ENCODE peak calls at places on chromosomes 7 and 10, in four cellular contexts. U, F, P and N are unnamed samples.

GRCh38 chr7:82506702-82507101 is 63.1 kb upstream of the CACNA2D1 start:
- DNase-seq in P (peak), F (peak), U (peak), N (peak)

GRCh38 chr10:69677914-69678654 is 48.0 kb downstream of the FAM241B start:
- DNase-seq in F (no peak), P (no peak), U (no peak), N (no peak)

GRCh38 chr10:94183666-94184264 is 179.0 kb downstream of the NOC3L start:
- DNase-seq in F (no peak), U (peak), P (no peak), N (peak)

GRCh38 chr10:11153766-11154165 is 136.1 kb downstream of the CELF2 start:
- DNase-seq in U (no peak), P (no peak), F (no peak), N (no peak)

GRCh38 chr10:80275135-80275498 is 14.3 kb downstream of the MAT1A start:
- DNase-seq in P (no peak), F (no peak), U (no peak), N (no peak)

GRCh38 chr7:191105-192034 is 1.0 kb upstream of the FAM20C start:
- DNase-seq in F (peak), P (no peak), U (peak), N (no peak)

GRCh38 chr7:155930061-155930460 is 117.8 kb upstream of the SHH start:
- DNase-seq in U (no peak), P (no peak), F (no peak), N (no peak)

GRCh38 chr10:89427629-89428028 is 13.3 kb downstream of the IFIT5 start:
- DNase-seq in U (peak), F (no peak), P (no peak), N (no peak)

GRCh38 chr10:116417821-116418220 is 9.8 kb upstream of the PNLIPRP3 start:
- DNase-seq in F (no peak), P (no peak), U (no peak), N (no peak)

GRCh38 chr7:801940-802364 is 30.3 kb upstream of the SUN1 start:
- DNase-seq in U (no peak), F (peak), P (peak), N (no peak)

GRCh38 chr7:112232212-112232978 is 25.9 kb downstream of the ZNF277 start:
- DNase-seq in F (no peak), U (no peak), P (no peak), N (no peak)

GRCh38 chr7:37145682-37146081 is 303.0 kb downstream of the ELMO1 start:
- DNase-seq in U (no peak), P (no peak), F (no peak), N (no peak)

GRCh38 chr10:74652664-74653063 is 173.7 kb upstream of the KAT6B start:
- DNase-seq in P (no peak), F (no peak), U (no peak), N (no peak)

GRCh38 chr10:89838002-89838615 is 136.7 kb downstream of the KIF20B start:
- DNase-seq in F (no peak), P (no peak), U (peak), N (no peak)

GRCh38 chr7:77746164-77746823 is 50.0 kb downstream of the RSBN1L start:
- DNase-seq in P (no peak), F (no peak), U (no peak), N (no peak)

GRCh38 chr10:20302033-20302432 is 485.8 kb downstream of the PLXDC2 start:
- DNase-seq in U (no peak), P (no peak), F (no peak), N (no peak)

GRCh38 chr7:31079126-31079918 is 27.2 kb downstream of the ADCYAP1R1 start:
- DNase-seq in P (no peak), F (no peak), U (no peak), N (no peak)

GRCh38 chr7:67890316-67890715 is 893.7 kb downstream of the TYW1 start:
- DNase-seq in P (no peak), F (no peak), U (no peak), N (no peak)

GRCh38 chr10:122130474-122131110 is 140.5 kb upstream of the BTBD16 start:
- DNase-seq in F (no peak), U (peak), P (no peak), N (no peak)
- H3K27ac ChIP-seq in F (no peak), U (no peak), P (no peak), N (no peak)

GRCh38 chr7:24885716-24886115 is 94.3 kb downstream of the OSBPL3 start:
- DNase-seq in U (no peak), P (no peak), F (no peak), N (no peak)

GRCh38 chr7:24884401-24884800 is 95.6 kb downstream of the OSBPL3 start:
- DNase-seq in F (no peak), P (no peak), U (no peak), N (no peak)

GRCh38 chr7:24882989-24883631 is 96.9 kb downstream of the OSBPL3 start:
- DNase-seq in U (peak), P (no peak), F (no peak), N (peak)

GRCh38 chr7:24883632-24884013 is 96.4 kb downstream of the OSBPL3 start:
- DNase-seq in U (no peak), F (no peak), P (no peak), N (no peak)

GRCh38 chr7:24885305-24885704 is 94.7 kb downstream of the OSBPL3 start:
- DNase-seq in U (no peak), P (no peak), F (no peak), N (no peak)
- H3K27ac ChIP-seq in U (no peak), P (no peak), F (no peak), N (no peak)

GRCh38 chr7:43629857-43630256 is 46.9 kb downstream of the STK17A start:
- DNase-seq in F (no peak), U (no peak), P (no peak), N (no peak)

GRCh38 chr7:43626695-43627094 is 43.8 kb downstream of the STK17A start:
- DNase-seq in P (no peak), F (no peak), U (no peak), N (no peak)

GRCh38 chr7:43625453-43625852 is 42.5 kb downstream of the STK17A start:
- DNase-seq in F (no peak), P (no peak), U (no peak), N (no peak)

GRCh38 chr7:43628431-43628830 is 45.5 kb downstream of the STK17A start:
- DNase-seq in P (no peak), F (no peak), U (no peak), N (no peak)

GRCh38 chr7:43625977-43626376 is 43.1 kb downstream of the STK17A start:
- DNase-seq in F (no peak), P (no peak), U (no peak), N (no peak)
- H3K27ac ChIP-seq in F (no peak), P (no peak), U (no peak), N (peak)

GRCh38 chr10:35218339-35218955 is 91.8 kb downstream of the CREM start:
- DNase-seq in P (peak), U (peak), F (peak), N (no peak)
- H3K27ac ChIP-seq in P (peak), U (no peak), F (no peak), N (no peak)

GRCh38 chr7:4703532-4703931 is 21.4 kb downstream of the FOXK1 start:
- DNase-seq in F (no peak), P (no peak), U (no peak), N (no peak)
- H3K27ac ChIP-seq in F (no peak), P (no peak), U (no peak), N (no peak)

GRCh38 chr7:26862806-26863205 is 1.6 kb downstream of the SKAP2 start:
- DNase-seq in U (peak), P (no peak), F (no peak), N (no peak)
- H3K27ac ChIP-seq in U (no peak), P (peak), F (no peak), N (peak)

GRCh38 chr10:71782221-71782916 is 9.0 kb upstream of the VSIR start:
- DNase-seq in F (no peak), U (no peak), P (no peak), N (no peak)
- H3K27ac ChIP-seq in F (no peak), U (no peak), P (no peak), N (no peak)

DNA sequence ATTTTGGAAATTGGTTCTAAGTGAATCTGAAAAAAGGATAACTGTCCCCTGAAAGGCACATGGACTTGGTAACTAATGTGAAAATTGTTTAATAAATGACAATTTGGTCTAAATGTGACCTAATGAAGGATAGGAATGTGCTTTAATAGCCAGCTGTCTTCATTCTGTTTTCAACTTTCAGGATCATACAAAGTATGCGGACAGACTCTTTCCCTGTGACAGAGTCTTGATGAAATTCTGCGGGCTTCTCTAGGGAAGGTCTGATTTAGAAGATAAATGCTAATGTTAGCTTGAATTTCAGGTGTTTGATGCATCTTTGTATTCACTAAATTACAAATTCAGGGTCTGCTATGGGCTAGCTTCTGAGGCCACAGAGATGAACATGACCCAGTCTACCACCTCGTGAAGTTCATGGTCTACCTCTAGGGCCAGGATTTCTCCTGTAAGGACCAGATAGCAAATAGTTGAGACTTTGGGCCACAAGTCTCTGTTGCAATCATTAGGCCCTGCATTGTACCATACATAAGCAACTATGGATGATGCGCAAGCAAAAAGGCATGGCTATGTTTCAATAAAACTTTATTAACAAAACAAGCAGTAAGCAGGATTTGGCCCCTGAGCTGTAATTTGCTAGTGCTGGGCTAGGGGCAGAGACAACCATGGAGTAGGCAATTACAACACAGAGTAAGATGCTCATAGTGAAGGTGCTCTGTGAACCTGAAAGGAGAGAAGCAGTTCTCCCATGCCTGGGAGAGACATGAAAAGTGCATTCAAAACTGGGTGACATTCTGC is 368.6 kb downstream of the INHBA start:
- DNase-seq in U (no peak), P (no peak), F (no peak), N (no peak)
- H3K27ac ChIP-seq in U (no peak), P (no peak), F (no peak), N (no peak)

DNA sequence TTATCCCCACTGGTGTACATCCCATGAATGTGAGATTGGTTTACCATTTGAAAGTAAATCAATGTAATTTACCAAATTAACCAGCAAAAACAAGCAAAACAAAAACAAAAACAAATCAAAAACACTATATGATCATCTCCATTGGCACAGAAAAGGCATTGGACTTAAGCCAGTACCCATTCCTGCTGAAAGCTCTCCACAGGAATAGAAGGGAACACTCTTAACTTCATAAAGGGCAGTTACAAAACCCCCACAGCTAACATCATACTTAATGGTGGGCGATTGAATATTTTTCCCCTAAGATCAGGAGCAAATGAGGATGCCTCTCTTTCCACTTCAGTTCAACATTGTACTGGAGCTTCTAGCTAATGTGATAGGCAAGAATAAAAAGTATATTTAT is 34.1 kb downstream of the PRKG1 start:
- DNase-seq in F (no peak), U (no peak), P (no peak), N (no peak)
- H3K27ac ChIP-seq in F (no peak), U (no peak), P (no peak), N (no peak)